ENCODE peak calls at places on chromosomes 11 and 22, in five cellular contexts. One of them, this sample, is unnamed.

GRCh38 chr11:60657880-60658279 is 41.5 kb upstream of the MS4A8 start:
- DNase-seq in lower lobe of right lung: no peak
- DNase-seq in NCI-H2029 treated with DMSO at 0.1 percent for 48 hours: peak
- DNase-seq in pulmonary artery endothelial cell: no peak
- DNase-seq in endothelial cell: no peak
- DNase-seq in this sample: no peak

GRCh38 chr11:134975866-134976265 is 563.8 kb upstream of the B3GAT1 start:
- DNase-seq in lower lobe of right lung: no peak
- DNase-seq in NCI-H2029 treated with DMSO at 0.1 percent for 48 hours: no peak
- DNase-seq in pulmonary artery endothelial cell: no peak
- DNase-seq in endothelial cell: no peak
- DNase-seq in this sample: no peak

GRCh38 chr11:111541209-111542061 is 915 bp downstream of the LAYN start:
- DNase-seq in lower lobe of right lung: peak
- DNase-seq in NCI-H2029 treated with DMSO at 0.1 percent for 48 hours: no peak
- DNase-seq in pulmonary artery endothelial cell: no peak
- DNase-seq in endothelial cell: peak
- DNase-seq in this sample: peak

GRCh38 chr11:131815631-131816030 is 445.2 kb downstream of the NTM start:
- DNase-seq in lower lobe of right lung: no peak
- DNase-seq in NCI-H2029 treated with DMSO at 0.1 percent for 48 hours: no peak
- DNase-seq in pulmonary artery endothelial cell: no peak
- DNase-seq in endothelial cell: no peak
- DNase-seq in this sample: no peak

GRCh38 chr11:122882809-122883681 is 486 bp downstream of the JHY start:
- DNase-seq in lower lobe of right lung: peak
- DNase-seq in NCI-H2029 treated with DMSO at 0.1 percent for 48 hours: no peak
- DNase-seq in pulmonary artery endothelial cell: no peak
- DNase-seq in endothelial cell: peak
- DNase-seq in this sample: no peak

GRCh38 chr22:29256606-29257325 is 11.0 kb downstream of the RHBDD3 start:
- DNase-seq in lower lobe of right lung: no peak
- DNase-seq in NCI-H2029 treated with DMSO at 0.1 percent for 48 hours: no peak
- DNase-seq in pulmonary artery endothelial cell: no peak
- DNase-seq in endothelial cell: no peak
- DNase-seq in this sample: no peak

GRCh38 chr11:62399172-62399867 is 19.5 kb upstream of the SCGB1A1 start:
- DNase-seq in lower lobe of right lung: no peak
- DNase-seq in NCI-H2029 treated with DMSO at 0.1 percent for 48 hours: no peak
- DNase-seq in pulmonary artery endothelial cell: no peak
- DNase-seq in endothelial cell: no peak
- DNase-seq in this sample: no peak

GRCh38 chr22:49350441-49351121 is 477.1 kb downstream of the BRD1 start:
- DNase-seq in lower lobe of right lung: peak
- DNase-seq in NCI-H2029 treated with DMSO at 0.1 percent for 48 hours: peak
- DNase-seq in pulmonary artery endothelial cell: no peak
- DNase-seq in endothelial cell: no peak
- DNase-seq in this sample: no peak

GRCh38 chr11:100925935-100926334 is 203.7 kb downstream of the PGR start:
- DNase-seq in lower lobe of right lung: no peak
- DNase-seq in NCI-H2029 treated with DMSO at 0.1 percent for 48 hours: no peak
- DNase-seq in pulmonary artery endothelial cell: no peak
- DNase-seq in endothelial cell: no peak
- DNase-seq in this sample: no peak

GRCh38 chr11:126163074-126163700 is 48.3 kb downstream of the RPUSD4 start:
- DNase-seq in lower lobe of right lung: no peak
- DNase-seq in NCI-H2029 treated with DMSO at 0.1 percent for 48 hours: no peak
- DNase-seq in pulmonary artery endothelial cell: no peak
- DNase-seq in endothelial cell: no peak
- DNase-seq in this sample: peak

GRCh38 chr11:12743834-12744449 is 69.7 kb downstream of the TEAD1 start:
- DNase-seq in lower lobe of right lung: no peak
- DNase-seq in NCI-H2029 treated with DMSO at 0.1 percent for 48 hours: no peak
- DNase-seq in pulmonary artery endothelial cell: no peak
- DNase-seq in endothelial cell: no peak
- DNase-seq in this sample: no peak

GRCh38 chr22:41286639-41287091 is 678 bp upstream of the RANGAP1 start:
- DNase-seq in lower lobe of right lung: no peak
- DNase-seq in NCI-H2029 treated with DMSO at 0.1 percent for 48 hours: no peak
- DNase-seq in pulmonary artery endothelial cell: no peak
- DNase-seq in endothelial cell: peak
- DNase-seq in this sample: no peak

GRCh38 chr11:64400667-64401066 is 41.7 kb downstream of the RPS6KA4 start:
- DNase-seq in lower lobe of right lung: no peak
- DNase-seq in NCI-H2029 treated with DMSO at 0.1 percent for 48 hours: no peak
- DNase-seq in pulmonary artery endothelial cell: no peak
- DNase-seq in endothelial cell: no peak
- DNase-seq in this sample: no peak

GRCh38 chr22:22926359-22927195 is 39.0 kb downstream of the IGLL5 start:
- DNase-seq in lower lobe of right lung: no peak
- DNase-seq in NCI-H2029 treated with DMSO at 0.1 percent for 48 hours: no peak
- DNase-seq in pulmonary artery endothelial cell: no peak
- DNase-seq in endothelial cell: no peak
- DNase-seq in this sample: no peak

GRCh38 chr11:75663808-75664207 is 5.0 kb downstream of the MAP6 start:
- DNase-seq in lower lobe of right lung: no peak
- DNase-seq in NCI-H2029 treated with DMSO at 0.1 percent for 48 hours: no peak
- DNase-seq in pulmonary artery endothelial cell: no peak
- DNase-seq in endothelial cell: no peak
- DNase-seq in this sample: no peak

GRCh38 chr11:111324277-111324720 is 26.0 kb downstream of the POU2AF3 start:
- DNase-seq in lower lobe of right lung: no peak
- DNase-seq in NCI-H2029 treated with DMSO at 0.1 percent for 48 hours: no peak
- DNase-seq in pulmonary artery endothelial cell: no peak
- DNase-seq in endothelial cell: no peak
- DNase-seq in this sample: no peak

GRCh38 chr11:10762185-10762584 is 11.1 kb downstream of the CTR9 start:
- DNase-seq in lower lobe of right lung: no peak
- DNase-seq in NCI-H2029 treated with DMSO at 0.1 percent for 48 hours: no peak
- DNase-seq in pulmonary artery endothelial cell: no peak
- DNase-seq in endothelial cell: no peak
- DNase-seq in this sample: no peak

GRCh38 chr11:116980136-116980793 is 118.0 kb downstream of the SIK3 start:
- DNase-seq in lower lobe of right lung: no peak
- DNase-seq in NCI-H2029 treated with DMSO at 0.1 percent for 48 hours: no peak
- DNase-seq in pulmonary artery endothelial cell: no peak
- DNase-seq in endothelial cell: no peak
- DNase-seq in this sample: no peak

GRCh38 chr11:114187173-114187572 is 109.0 kb upstream of the NNMT start:
- DNase-seq in lower lobe of right lung: no peak
- DNase-seq in NCI-H2029 treated with DMSO at 0.1 percent for 48 hours: no peak
- DNase-seq in pulmonary artery endothelial cell: no peak
- DNase-seq in endothelial cell: no peak
- DNase-seq in this sample: no peak

GRCh38 chr11:70028147-70028855 is 49.8 kb upstream of the ANO1 start:
- DNase-seq in lower lobe of right lung: no peak
- DNase-seq in NCI-H2029 treated with DMSO at 0.1 percent for 48 hours: no peak
- DNase-seq in pulmonary artery endothelial cell: no peak
- DNase-seq in endothelial cell: no peak
- DNase-seq in this sample: no peak

GRCh38 chr11:8325905-8326304 is 62.2 kb upstream of the LMO1 start:
- DNase-seq in lower lobe of right lung: no peak
- DNase-seq in NCI-H2029 treated with DMSO at 0.1 percent for 48 hours: no peak
- DNase-seq in pulmonary artery endothelial cell: no peak
- DNase-seq in endothelial cell: no peak
- DNase-seq in this sample: no peak

GRCh38 chr11:92782806-92783205 is 186.6 kb upstream of the MTNR1B start:
- DNase-seq in lower lobe of right lung: no peak
- DNase-seq in NCI-H2029 treated with DMSO at 0.1 percent for 48 hours: no peak
- DNase-seq in pulmonary artery endothelial cell: no peak
- DNase-seq in endothelial cell: no peak
- DNase-seq in this sample: no peak

GRCh38 chr22:29689201-29689871 is 30.5 kb upstream of the CABP7 start:
- DNase-seq in lower lobe of right lung: no peak
- DNase-seq in NCI-H2029 treated with DMSO at 0.1 percent for 48 hours: peak
- DNase-seq in pulmonary artery endothelial cell: no peak
- DNase-seq in endothelial cell: no peak
- DNase-seq in this sample: no peak

GRCh38 chr11:46382644-46383403 is 1.4 kb downstream of the MDK start:
- DNase-seq in lower lobe of right lung: no peak
- DNase-seq in NCI-H2029 treated with DMSO at 0.1 percent for 48 hours: no peak
- DNase-seq in pulmonary artery endothelial cell: no peak
- DNase-seq in endothelial cell: peak
- DNase-seq in this sample: no peak

GRCh38 chr11:133964946-133965632 is 8.3 kb upstream of the IGSF9B start:
- DNase-seq in lower lobe of right lung: no peak
- DNase-seq in NCI-H2029 treated with DMSO at 0.1 percent for 48 hours: no peak
- DNase-seq in pulmonary artery endothelial cell: no peak
- DNase-seq in endothelial cell: no peak
- DNase-seq in this sample: no peak

This sample was measured in thoracic aorta.